ENCODE peak calls at places on chromosomes 4 and X, in four cellular contexts. One of them, this sample, is unnamed.

GRCh38 chrX:13994104-13994503 is 35.6 kb downstream of the GEMIN8 start:
- DNase-seq in tibial artery: no peak
- DNase-seq in stimulated activated naive CD8-positive, alpha-beta T cell treated with anti-CD3 and anti-CD28 coated beads, Interleukin-15, Interleukin-2, amounts not matched to agents 100 U/mL and 50 U/mL, for 24 hours: no peak
- DNase-seq in lung microvascular endothelial cell: no peak
- DNase-seq in this sample: no peak

GRCh38 chr4:52618795-52619590 is 40.1 kb downstream of the USP46 start:
- DNase-seq in stimulated activated naive CD8-positive, alpha-beta T cell treated with anti-CD3 and anti-CD28 coated beads, Interleukin-15, Interleukin-2, amounts not matched to agents 100 U/mL and 50 U/mL, for 24 hours: no peak
- DNase-seq in lung microvascular endothelial cell: no peak
- DNase-seq in tibial artery: no peak
- DNase-seq in this sample: no peak

GRCh38 chr4:121789470-121789869 is 11.7 kb upstream of the EXOSC9 start:
- DNase-seq in stimulated activated naive CD8-positive, alpha-beta T cell treated with anti-CD3 and anti-CD28 coated beads, Interleukin-15, Interleukin-2, amounts not matched to agents 100 U/mL and 50 U/mL, for 24 hours: no peak
- DNase-seq in tibial artery: no peak
- DNase-seq in lung microvascular endothelial cell: no peak
- DNase-seq in this sample: no peak

GRCh38 chrX:32408389-32408788 is 803.0 kb downstream of the DMD start:
- DNase-seq in lung microvascular endothelial cell: no peak
- DNase-seq in tibial artery: no peak
- DNase-seq in stimulated activated naive CD8-positive, alpha-beta T cell treated with anti-CD3 and anti-CD28 coated beads, Interleukin-15, Interleukin-2, amounts not matched to agents 100 U/mL and 50 U/mL, for 24 hours: peak; percentile 1
- DNase-seq in this sample: no peak

GRCh38 chr4:79682801-79683217 is 274.8 kb upstream of the GK2 start:
- DNase-seq in lung microvascular endothelial cell: no peak
- DNase-seq in stimulated activated naive CD8-positive, alpha-beta T cell treated with anti-CD3 and anti-CD28 coated beads, Interleukin-15, Interleukin-2, amounts not matched to agents 100 U/mL and 50 U/mL, for 24 hours: no peak
- DNase-seq in tibial artery: no peak
- DNase-seq in this sample: no peak

GRCh38 chr4:7004331-7004730 is 38.8 kb upstream of the TADA2B start:
- DNase-seq in tibial artery: no peak
- DNase-seq in stimulated activated naive CD8-positive, alpha-beta T cell treated with anti-CD3 and anti-CD28 coated beads, Interleukin-15, Interleukin-2, amounts not matched to agents 100 U/mL and 50 U/mL, for 24 hours: no peak
- DNase-seq in lung microvascular endothelial cell: no peak
- DNase-seq in this sample: no peak

GRCh38 chr4:76943790-76944189 is 5.8 kb upstream of the SEPTIN11 start:
- DNase-seq in stimulated activated naive CD8-positive, alpha-beta T cell treated with anti-CD3 and anti-CD28 coated beads, Interleukin-15, Interleukin-2, amounts not matched to agents 100 U/mL and 50 U/mL, for 24 hours: no peak
- DNase-seq in tibial artery: no peak
- DNase-seq in lung microvascular endothelial cell: no peak
- DNase-seq in this sample: no peak

GRCh38 chrX:31743004-31743403 is 671.2 kb upstream of the FTHL17 start:
- DNase-seq in stimulated activated naive CD8-positive, alpha-beta T cell treated with anti-CD3 and anti-CD28 coated beads, Interleukin-15, Interleukin-2, amounts not matched to agents 100 U/mL and 50 U/mL, for 24 hours: no peak
- DNase-seq in lung microvascular endothelial cell: no peak
- DNase-seq in tibial artery: no peak
- DNase-seq in this sample: no peak

GRCh38 chrX:123803331-123803983 is 56.4 kb upstream of the XIAP start:
- DNase-seq in lung microvascular endothelial cell: peak; percentile 92
- DNase-seq in stimulated activated naive CD8-positive, alpha-beta T cell treated with anti-CD3 and anti-CD28 coated beads, Interleukin-15, Interleukin-2, amounts not matched to agents 100 U/mL and 50 U/mL, for 24 hours: peak; percentile 4
- DNase-seq in tibial artery: peak; percentile 20
- DNase-seq in this sample: peak; percentile 57

GRCh38 chr4:71186566-71187398 is 152.0 kb upstream of the SLC4A4 start:
- DNase-seq in tibial artery: peak; percentile 30
- DNase-seq in lung microvascular endothelial cell: peak; percentile 13
- DNase-seq in stimulated activated naive CD8-positive, alpha-beta T cell treated with anti-CD3 and anti-CD28 coated beads, Interleukin-15, Interleukin-2, amounts not matched to agents 100 U/mL and 50 U/mL, for 24 hours: peak; percentile 41
- DNase-seq in this sample: peak; percentile 44